ENCODE peak calls at places on chromosome 19, in four cellular contexts. C is heart right ventricle, B is upper lobe of left lung, F is cardiac muscle cell. L is an unnamed sample.
A peak's percentile ranks its signal among the peaks of the same experiment; 100 is the strongest.

GRCh38 chr19:40667602-40668001 is 22.8 kb downstream of the NUMBL start:
- DNase-seq in C (no peak), B (no peak), F (no peak), L (no peak)

GRCh38 chr19:56980864-56981263 is 138.9 kb upstream of the USP29 start:
- DNase-seq in C (no peak), B (no peak), F (no peak), L (no peak)

GRCh38 chr19:56748443-56748842 is 76.9 kb upstream of the ZNF835 start:
- DNase-seq in C (no peak), B (no peak), F (no peak), L (no peak)

GRCh38 chr19:43439183-43440063 is 24.7 kb downstream of the TEX101 start:
- DNase-seq in C (peak; percentile 10), B (no peak), F (no peak), L (no peak)

GRCh38 chr19:5627395-5627904 is 4.6 kb downstream of the SAFB start:
- DNase-seq in C (peak; percentile 56), B (peak; percentile 78), F (no peak), L (peak; percentile 82)

GRCh38 chr19:47901370-47901769 is 15.3 kb upstream of the SULT2A1 start:
- DNase-seq in C (no peak), B (no peak), F (no peak), L (no peak)

GRCh38 chr19:38004100-38004504 is 97.1 kb downstream of the SIPA1L3 start:
- DNase-seq in C (peak; percentile 13), B (no peak), F (no peak), L (no peak)

GRCh38 chr19:18014197-18014596 is 6.2 kb downstream of the ARRDC2 start:
- DNase-seq in C (no peak), B (no peak), F (no peak), L (no peak)

GRCh38 chr19:1061987-1062386 is 5.0 kb upstream of the ARHGAP45 start:
- DNase-seq in C (no peak), B (no peak), F (no peak), L (no peak)

GRCh38 chr19:2867025-2867991 is at the start of gene ZNF556:
- DNase-seq in C (no peak), B (no peak), F (no peak), L (no peak)

GRCh38 chr19:1102407-1103106 is 1.2 kb upstream of the GPX4 start:
- DNase-seq in C (no peak), B (peak; percentile 84), F (no peak), L (no peak)

GRCh38 chr19:472005-472858 is 11.4 kb upstream of the SHC2 start:
- DNase-seq in C (no peak), B (no peak), F (no peak), L (no peak)

GRCh38 chr19:35042056-35042730 is 672 bp downstream of the HPN start:
- DNase-seq in C (no peak), B (peak; percentile 36), F (no peak), L (no peak)

GRCh38 chr19:35040474-35040825 is 1.1 kb upstream of the HPN start:
- DNase-seq in C (no peak), B (no peak), F (no peak), L (no peak)

GRCh38 chr19:35041548-35042055 is at the start of gene HPN:
- DNase-seq in C (no peak), B (peak; percentile 87), F (peak; percentile 43), L (peak; percentile 92)

GRCh38 chr19:35039881-35040456 is 1.6 kb upstream of the HPN start:
- DNase-seq in C (no peak), B (peak; percentile 19), F (no peak), L (no peak)

GRCh38 chr19:35040826-35041547 is 534 bp upstream of the HPN start:
- DNase-seq in C (peak; percentile 94), B (peak; percentile 95), F (peak; percentile 86), L (peak; percentile 96)
- H3K4me3 ChIP-seq in C (peak overlapping the region; percentile 32), B (peak overlapping the region; percentile 34), F (peak overlapping the region; percentile 0), L (peak overlapping the region; percentile 39)

DNA sequence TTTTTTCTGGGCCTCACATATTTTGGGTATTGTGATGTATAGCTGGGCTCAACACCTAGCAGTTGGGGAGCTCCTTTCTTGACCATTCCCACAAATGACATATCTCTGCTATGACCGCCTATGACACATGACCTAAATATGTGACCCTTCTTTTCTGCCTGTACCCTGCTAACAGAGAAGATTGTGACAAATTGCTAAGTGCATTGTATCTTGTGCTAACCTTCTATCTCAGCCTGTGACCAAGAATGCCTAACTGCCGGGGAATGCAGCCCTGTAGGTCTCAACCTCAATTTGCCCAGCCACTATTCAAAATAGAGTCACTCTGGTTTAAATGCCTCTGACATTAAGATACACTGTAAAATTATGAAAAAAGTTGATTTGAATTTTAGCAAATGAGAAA is 6.8 kb upstream of the ZNF429 start:
- DNase-seq in C (no peak), B (no peak), F (no peak), L (no peak)
- TF ChIP-seq CTCF in C (no peak), B (no peak), F (no peak), L (no peak)

GRCh38 chr19:8243146-8243545 is 34.0 kb downstream of the CERS4 start:
- DNase-seq in C (no peak), B (no peak), F (no peak), L (no peak)

GRCh38 chr19:8242212-8242821 is 33.1 kb downstream of the CERS4 start:
- DNase-seq in C (no peak), B (no peak), F (no peak), L (no peak)

GRCh38 chr19:8240274-8241229 is 31.4 kb downstream of the CERS4 start:
- DNase-seq in C (peak; percentile 91), B (peak; percentile 95), F (peak; percentile 93), L (peak; percentile 95)

GRCh38 chr19:8239528-8240273 is 30.5 kb downstream of the CERS4 start:
- DNase-seq in C (no peak), B (no peak), F (no peak), L (no peak)

GRCh38 chr19:8241646-8242045 is 32.5 kb downstream of the CERS4 start:
- DNase-seq in C (no peak), B (no peak), F (no peak), L (no peak)
- H3K4me3 ChIP-seq in C (no peak overlapping the region), B (no peak overlapping the region), F (no peak overlapping the region), L (no peak overlapping the region)

GRCh38 chr19:55647732-55648656 is at the start of gene CCDC106:
- DNase-seq in C (peak; percentile 79), B (peak; percentile 62), F (peak; percentile 86), L (peak; percentile 86)

GRCh38 chr19:55646889-55647731 is 902 bp upstream of the CCDC106 start:
- DNase-seq in C (no peak), B (no peak), F (no peak), L (no peak)

GRCh38 chr19:55650602-55651230 is 2.7 kb downstream of the CCDC106 start:
- DNase-seq in C (no peak), B (no peak), F (no peak), L (no peak)

GRCh38 chr19:55649579-55650557 is 1.9 kb downstream of the CCDC106 start:
- DNase-seq in C (no peak), B (no peak), F (no peak), L (no peak)

DNA sequence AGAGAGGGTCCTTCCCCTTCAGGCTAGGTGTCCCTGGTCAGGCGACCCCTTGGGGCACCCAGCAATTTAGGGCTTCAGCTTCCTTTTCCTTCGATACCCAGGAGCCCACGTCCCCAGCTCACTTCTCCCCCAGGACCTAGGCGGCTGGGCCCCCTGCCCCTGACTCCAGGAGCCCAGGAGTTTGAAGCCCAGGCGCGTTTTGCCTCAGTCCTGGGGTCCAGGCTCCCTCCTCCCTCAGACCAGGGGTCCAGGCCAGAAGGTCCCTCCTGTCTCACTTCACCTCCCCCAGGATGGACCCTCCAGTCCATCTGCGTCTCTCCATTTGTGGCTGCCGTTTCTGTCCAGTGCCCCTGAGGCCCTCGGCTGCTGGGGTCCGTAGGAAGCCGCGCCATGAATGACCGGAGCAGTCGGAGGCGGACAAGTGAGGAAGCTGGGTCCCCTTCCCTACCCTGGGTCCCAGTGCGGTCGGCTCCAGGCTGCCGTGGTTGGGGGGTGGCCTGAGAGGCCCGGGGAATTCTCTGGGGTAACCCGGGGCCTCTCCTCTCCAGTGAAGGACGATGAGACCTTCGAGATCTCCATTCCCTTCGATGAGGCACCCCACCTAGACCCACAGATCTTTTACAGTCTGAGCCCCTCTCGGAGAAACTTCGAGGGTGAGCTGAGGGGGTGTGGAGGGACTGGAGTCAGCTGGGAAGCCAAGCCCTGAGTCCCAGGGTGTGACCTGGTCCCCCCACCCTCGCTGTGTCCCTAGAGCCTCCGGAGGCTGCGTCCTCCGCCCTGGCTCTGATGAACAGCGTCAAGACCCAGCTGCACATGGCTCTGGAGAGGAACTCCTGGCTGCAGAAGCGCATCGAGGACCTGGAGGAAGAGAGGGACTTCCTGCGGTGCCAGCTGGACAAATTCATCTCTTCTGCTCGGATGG is 906 bp downstream of the CCDC106 start:
- DNase-seq in C (no peak), B (no peak), F (no peak), L (no peak)
- TF ChIP-seq CTCF in C (no peak), B (no peak), F (no peak), L (no peak)

GRCh38 chr19:7170983-7171382 is 101.5 kb downstream of the ZNF557 start:
- DNase-seq in C (no peak), B (no peak), F (no peak), L (no peak)
- H3K4me3 ChIP-seq in C (no peak overlapping the region), B (no peak overlapping the region), F (no peak overlapping the region), L (no peak overlapping the region)

GRCh38 chr19:45470147-45471081 is 2.6 kb downstream of the FOSB start:
- DNase-seq in C (no peak), B (no peak), F (peak; percentile 51), L (peak; percentile 69)

GRCh38 chr19:45469835-45470146 is 2.0 kb downstream of the FOSB start:
- DNase-seq in C (no peak), B (no peak), F (peak; percentile 95), L (no peak)

GRCh38 chr19:45468803-45469131 is 971 bp downstream of the FOSB start:
- DNase-seq in C (no peak), B (peak; percentile 47), F (no peak), L (no peak)

GRCh38 chr19:45468159-45468651 is 409 bp downstream of the FOSB start:
- DNase-seq in C (no peak), B (no peak), F (peak; percentile 44), L (peak; percentile 68)

GRCh38 chr19:45469132-45469834 is 1.5 kb downstream of the FOSB start:
- DNase-seq in C (peak; percentile 93), B (peak; percentile 95), F (peak; percentile 96), L (peak; percentile 97)
- TF ChIP-seq CTCF in C (peak; percentile 6), B (no peak), F (no peak), L (no peak)

DNA sequence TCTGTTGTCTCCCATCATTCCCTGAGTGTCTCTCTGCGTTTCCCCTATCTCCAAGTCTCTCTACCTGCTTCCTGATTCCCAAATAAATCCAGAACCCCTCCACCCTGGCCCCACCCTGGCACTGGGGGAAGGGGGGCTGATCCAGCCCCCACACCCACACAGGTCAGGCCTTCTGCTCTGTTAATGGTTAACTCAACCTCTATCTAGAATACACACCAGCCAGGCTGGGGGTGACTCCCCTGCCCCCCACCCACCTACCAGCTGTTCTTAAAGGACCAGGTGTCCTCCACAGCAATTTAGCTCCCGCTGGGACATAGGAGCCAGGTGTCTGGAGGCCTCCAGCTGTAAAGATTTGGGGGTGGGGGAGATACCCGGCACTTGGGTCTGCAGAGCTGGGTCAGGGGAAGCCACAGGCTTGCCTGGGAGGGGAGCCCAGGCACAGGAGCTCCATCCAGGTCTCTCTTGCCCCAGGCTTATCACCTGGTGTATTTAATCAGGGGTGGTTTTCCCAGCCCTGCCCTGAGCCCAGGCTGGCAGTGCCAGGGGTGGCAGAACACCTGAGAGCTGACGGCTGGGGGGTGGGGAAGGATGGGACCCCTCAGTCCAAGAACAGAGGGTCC is 3.9 kb downstream of the IRF2BP1 start:
- DNase-seq in C (no peak), B (no peak), F (no peak), L (no peak)
- H3K4me3 ChIP-seq in C (no peak overlapping the region), B (peak overlapping the region; percentile 14), F (peak overlapping the region; percentile 20), L (no peak overlapping the region)

L was measured in upper lobe of right lung.